ENCODE peak calls at places on chromosome 14, in four cellular contexts. L is foreskin fibroblast, K is osteocyte, H is adipocyte. Q is an unnamed sample.

GRCh38 chr14:104650057-104650980 is 39.1 kb upstream of the INF2 start:
- DNase-seq in L (peak; percentile 35), K (peak; percentile 91), H (peak; percentile 85), Q (peak; percentile 48)

GRCh38 chr14:57725399-57726077 is 140.4 kb downstream of the SLC35F4 start:
- DNase-seq in L (peak; percentile 38), K (no peak), H (no peak), Q (no peak)

GRCh38 chr14:103708750-103709187 is 6.5 kb downstream of the XRCC3 start:
- DNase-seq in L (no peak), K (no peak), H (no peak), Q (no peak)

GRCh38 chr14:81401420-81402122 is 1.4 kb upstream of the STON2 start:
- DNase-seq in L (peak; percentile 48), K (no peak), H (peak; percentile 86), Q (peak; percentile 97)

GRCh38 chr14:72879431-72879830 is 14.5 kb downstream of the DPF3 start:
- DNase-seq in L (no peak), K (no peak), H (no peak), Q (no peak)

GRCh38 chr14:104697317-104697703 is 7.9 kb downstream of the INF2 start:
- DNase-seq in L (no peak), K (no peak), H (no peak), Q (no peak)

GRCh38 chr14:95437715-95438114 is 78.7 kb downstream of the SYNE3 start:
- DNase-seq in L (no peak), K (no peak), H (no peak), Q (no peak)

GRCh38 chr14:72686832-72687231 is 207.1 kb downstream of the DPF3 start:
- DNase-seq in L (no peak), K (no peak), H (no peak), Q (no peak)

GRCh38 chr14:71250791-71251190 is 343.5 kb downstream of the PCNX1 start:
- DNase-seq in L (no peak), K (no peak), H (no peak), Q (no peak)

GRCh38 chr14:71658261-71658860 is 273.9 kb upstream of the RGS6 start:
- DNase-seq in L (peak; percentile 31), K (no peak), H (peak; percentile 43), Q (no peak)

GRCh38 chr14:75452900-75453816 is 25.3 kb downstream of the JDP2 start:
- DNase-seq in L (peak; percentile 85), K (peak; percentile 97), H (peak; percentile 96), Q (peak; percentile 95)

GRCh38 chr14:58107041-58107440 is 45.0 kb downstream of the ARMH4 start:
- DNase-seq in L (no peak), K (no peak), H (no peak), Q (no peak)

GRCh38 chr14:64645220-64645891 is 58.9 kb upstream of the PLEKHG3 start:
- DNase-seq in L (peak; percentile 89), K (peak; percentile 88), H (peak; percentile 91), Q (peak; percentile 87)

GRCh38 chr14:74645735-74646134 is 33.7 kb upstream of the LTBP2 start:
- DNase-seq in L (no peak), K (no peak), H (no peak), Q (no peak)

GRCh38 chr14:51657762-51658161 is 6.1 kb downstream of the FRMD6 start:
- DNase-seq in L (peak; percentile 46), K (no peak), H (no peak), Q (no peak)

GRCh38 chr14:76715102-76715926 is 46.0 kb upstream of the VASH1 start:
- DNase-seq in L (peak; percentile 20), K (peak; percentile 15), H (no peak), Q (no peak)

GRCh38 chr14:61264022-61264571 is 17.0 kb downstream of the TMEM30B start:
- DNase-seq in L (no peak), K (no peak), H (no peak), Q (no peak)

GRCh38 chr14:99026471-99026870 is 245.5 kb downstream of the BCL11B start:
- DNase-seq in L (no peak), K (no peak), H (no peak), Q (no peak)

GRCh38 chr14:105083926-105084685 is 18.9 kb upstream of the GPR132 start:
- DNase-seq in L (no peak), K (no peak), H (no peak), Q (no peak)

GRCh38 chr14:37384870-37385596 is 187.3 kb downstream of the MIPOL1 start:
- DNase-seq in L (no peak), K (no peak), H (no peak), Q (no peak)

GRCh38 chr14:41609704-41610183 is 3.1 kb downstream of the LRFN5 start:
- DNase-seq in L (no peak), K (no peak), H (peak; percentile 73), Q (peak; percentile 48)

GRCh38 chr14:102994689-102995088 is 62.7 kb downstream of the CDC42BPB start:
- DNase-seq in L (no peak), K (no peak), H (no peak), Q (no peak)